ENCODE peak calls at places on chromosomes 16 and 17, in six cellular contexts. X is stomach, C is K562, O is A549, R is H1, I is ovary. Q is an unnamed sample.

GRCh38 chr16:27066655-27067054 is at the start of gene C16orf82:
- DNase-seq in X (no peak), C (no peak), O (no peak), R (no peak), I (no peak), Q (no peak)

GRCh38 chr17:7719661-7720060 is 2.1 kb downstream of the DNAH2 start:
- DNase-seq in X (no peak), C (no peak), O (no peak), R (no peak), I (no peak), Q (no peak)

GRCh38 chr16:13996778-13997288 is 74.3 kb upstream of the MRTFB start:
- DNase-seq in X (no peak), C (no peak), O (no peak), R (no peak), I (no peak), Q (no peak)

GRCh38 chr16:24853830-24854229 is 8.1 kb downstream of the SLC5A11 start:
- DNase-seq in X (no peak), C (no peak), O (peak; percentile 86), R (no peak), I (peak; percentile 71), Q (no peak)

GRCh38 chr16:49726155-49726554 is 129.8 kb downstream of the ZNF423 start:
- DNase-seq in X (no peak), C (no peak), O (no peak), R (no peak), I (no peak), Q (no peak)

GRCh38 chr16:63315229-63315628 is 1279.0 kb upstream of the CDH8 start:
- DNase-seq in X (no peak), C (no peak), O (peak; percentile 61), R (no peak), I (no peak), Q (no peak)

GRCh38 chr17:1177099-1177996 is 2.4 kb downstream of the ABR start:
- DNase-seq in X (no peak), C (no peak), O (no peak), R (no peak), I (no peak), Q (no peak)

GRCh38 chr16:14249291-14250032 is 178.3 kb downstream of the MRTFB start:
- DNase-seq in X (peak; percentile 39), C (peak; percentile 58), O (peak; percentile 46), R (no peak), I (peak; percentile 47), Q (peak; percentile 22)

GRCh38 chr16:83779881-83780280 is 27.9 kb upstream of the HSBP1 start:
- DNase-seq in X (no peak), C (no peak), O (no peak), R (no peak), I (no peak), Q (no peak)

GRCh38 chr16:24255446-24256352 is at the start of gene CACNG3:
- DNase-seq in X (no peak), C (peak; percentile 85), O (peak; percentile 10), R (peak; percentile 46), I (peak; percentile 30), Q (no peak)

GRCh38 chr16:68055395-68055794 is 29.8 kb upstream of the NFATC3 start:
- DNase-seq in X (no peak), C (no peak), O (no peak), R (no peak), I (no peak), Q (no peak)

GRCh38 chr16:3510410-3510809 is 9.6 kb downstream of the CLUAP1 start:
- DNase-seq in X (no peak), C (no peak), O (no peak), R (no peak), I (peak; percentile 22), Q (no peak)

GRCh38 chr16:46822270-46822669 is 8.7 kb downstream of the C16orf87 start:
- DNase-seq in X (no peak), C (no peak), O (no peak), R (no peak), I (no peak), Q (no peak)

GRCh38 chr17:63364944-63365343 is 81.2 kb downstream of the CYB561 start:
- DNase-seq in X (no peak), C (no peak), O (no peak), R (no peak), I (no peak), Q (no peak)

GRCh38 chr17:8173871-8174322 is 2.3 kb downstream of the TMEM107 start:
- DNase-seq in X (no peak), C (no peak), O (peak; percentile 59), R (no peak), I (no peak), Q (no peak)

GRCh38 chr16:13856811-13857511 is 63.0 kb upstream of the ERCC4 start:
- DNase-seq in X (no peak), C (no peak), O (no peak), R (no peak), I (no peak), Q (no peak)

DNA sequence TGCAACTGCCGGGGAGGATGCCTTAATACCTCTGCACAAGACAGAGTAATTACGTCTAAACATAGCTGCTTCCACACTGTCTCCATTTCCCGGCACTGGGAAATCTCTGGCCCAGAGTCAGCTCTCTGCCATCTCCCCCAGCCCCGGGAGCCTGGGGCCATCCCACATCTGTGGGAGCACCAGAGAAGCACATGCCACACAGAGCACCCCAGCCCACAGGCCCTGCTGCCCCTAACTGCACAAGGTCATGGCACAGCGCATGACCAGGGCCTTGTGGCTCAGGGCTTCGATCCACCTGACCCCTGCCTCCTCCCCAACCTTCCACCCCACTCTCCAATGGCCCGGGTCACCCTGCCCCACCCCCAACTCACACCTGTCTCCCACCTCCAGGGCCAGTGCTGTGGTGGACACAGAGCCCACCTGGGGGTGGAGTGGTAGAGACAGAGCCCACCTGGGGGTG is 36.6 kb upstream of the RBFOX3 start:
- DNase-seq in X (peak; percentile 11), C (no peak), O (no peak), R (no peak), I (no peak), Q (no peak)
- TF ChIP-seq EP300 in X (no peak), C (no peak), O (no peak), R (no peak), I (no peak), Q (no peak)

GRCh38 chr17:82104797-82105416 is 6.9 kb upstream of the FASN start:
- DNase-seq in X (no peak), C (no peak), O (no peak), R (no peak), I (no peak), Q (no peak)

GRCh38 chr17:82107341-82107860 is 9.4 kb upstream of the FASN start:
- DNase-seq in X (no peak), C (no peak), O (peak; percentile 59), R (no peak), I (no peak), Q (no peak)

GRCh38 chr17:82105417-82105881 is 7.4 kb upstream of the FASN start:
- DNase-seq in X (no peak), C (no peak), O (no peak), R (no peak), I (peak; percentile 38), Q (no peak)

GRCh38 chr17:82106697-82107305 is 8.8 kb upstream of the FASN start:
- DNase-seq in X (peak; percentile 83), C (no peak), O (no peak), R (no peak), I (peak; percentile 41), Q (no peak)

GRCh38 chr17:82105882-82106696 is 8.1 kb upstream of the FASN start:
- DNase-seq in X (peak; percentile 83), C (peak; percentile 48), O (peak; percentile 82), R (peak; percentile 43), I (peak; percentile 42), Q (no peak)
- TF ChIP-seq EP300 in X (no peak), C (no peak), O (no peak), R (no peak), I (no peak), Q (no peak)

GRCh38 chr16:12545292-12545610 is 258.4 kb downstream of the CPPED1 start:
- DNase-seq in X (no peak), C (no peak), O (no peak), R (no peak), I (no peak), Q (no peak)

GRCh38 chr16:12548270-12548983 is 255.3 kb downstream of the CPPED1 start:
- DNase-seq in X (no peak), C (no peak), O (no peak), R (no peak), I (no peak), Q (no peak)

GRCh38 chr16:12545792-12546342 is 257.8 kb downstream of the CPPED1 start:
- DNase-seq in X (no peak), C (no peak), O (no peak), R (no peak), I (no peak), Q (no peak)

GRCh38 chr16:12547608-12547922 is 256.1 kb downstream of the CPPED1 start:
- DNase-seq in X (no peak), C (no peak), O (no peak), R (no peak), I (no peak), Q (no peak)

GRCh38 chr16:12546918-12547607 is 256.6 kb downstream of the CPPED1 start:
- DNase-seq in X (no peak), C (no peak), O (no peak), R (no peak), I (no peak), Q (no peak)
- TF ChIP-seq EP300 in X (no peak), C (no peak), O (no peak), R (no peak), I (no peak), Q (no peak)

GRCh38 chr16:79608976-79609375 is 8.4 kb upstream of the MAF start:
- DNase-seq in X (no peak), C (no peak), O (no peak), R (no peak), I (no peak), Q (no peak)
- TF ChIP-seq EP300 in X (no peak), C (no peak), O (no peak), R (no peak), I (no peak), Q (no peak)

DNA sequence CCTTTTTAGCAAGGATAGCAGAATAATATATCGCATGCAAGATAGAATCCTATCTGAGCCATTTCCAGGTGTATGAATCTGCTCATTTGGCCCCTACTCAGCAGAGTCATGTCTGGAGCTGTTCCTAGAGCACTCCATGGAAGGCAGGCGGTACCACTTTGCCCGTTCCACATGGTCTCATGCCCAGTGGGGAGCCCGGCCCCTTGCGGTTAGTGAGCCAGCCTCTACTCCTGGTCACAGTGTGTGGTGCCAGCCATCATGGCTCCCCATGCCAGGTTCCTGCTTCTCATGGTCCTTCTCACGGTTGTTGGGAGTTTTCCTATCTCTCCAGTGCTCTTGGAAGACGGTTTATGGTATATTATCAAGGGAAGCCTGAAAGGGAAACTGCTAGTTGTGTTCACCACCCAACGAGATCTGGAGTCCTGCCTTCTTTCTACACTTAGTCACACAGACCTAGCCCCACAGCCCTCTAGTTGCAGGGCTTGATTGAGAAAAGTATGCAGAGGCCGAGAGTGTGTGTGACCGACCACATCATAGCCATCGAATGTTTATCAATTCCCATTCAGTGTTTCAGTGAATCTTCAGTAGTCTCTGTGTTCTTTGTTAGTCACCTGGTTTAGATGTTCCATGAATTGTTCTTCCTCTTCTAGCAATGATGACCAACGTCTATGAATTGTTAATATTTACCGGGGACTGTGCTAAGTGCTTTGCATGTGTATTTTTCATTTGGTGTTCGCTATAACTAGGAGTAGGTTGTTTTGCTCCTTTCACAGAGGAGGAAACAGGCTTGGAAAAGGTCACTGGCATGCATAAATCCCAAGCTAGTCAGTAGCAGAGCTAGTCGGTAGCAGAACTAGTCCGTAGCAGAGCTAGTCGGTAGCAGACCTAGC is 9.6 kb downstream of the JPT2 start:
- DNase-seq in X (no peak), C (no peak), O (peak; percentile 33), R (no peak), I (no peak), Q (no peak)
- TF ChIP-seq EP300 in X (no peak), C (no peak), O (no peak), R (no peak), I (no peak), Q (no peak)

Q was measured in tibial nerve.